ENCODE peak calls at places on chromosomes 1 and 21, in nine cellular contexts. F, P, W, Y, T, S, Z, A and G are unnamed samples.

GRCh38 chr1:157369808-157370521 is 182.3 kb downstream of the FCRL5 start:
- DNase-seq in F (peak; percentile 50), P (no peak), W (peak; percentile 47), Y (peak; percentile 72), T (peak; percentile 39), S (peak; percentile 86), Z (peak; percentile 12), A (no peak), G (no peak)

GRCh38 chr1:112817555-112818373 is 102.6 kb upstream of the PPM1J start:
- DNase-seq in F (no peak), P (no peak), W (no peak), Y (no peak), T (no peak), S (no peak), Z (no peak), A (no peak), G (no peak)

GRCh38 chr21:21624674-21625073 is 626.5 kb downstream of the NCAM2 start:
- DNase-seq in F (no peak), P (no peak), W (peak; percentile 72), Y (no peak), T (no peak), S (no peak), Z (no peak), A (no peak), G (no peak)

GRCh38 chr1:202122639-202123335 is at the start of gene GPR37L1:
- DNase-seq in F (no peak), P (peak; percentile 69), W (peak; percentile 55), Y (peak; percentile 57), T (peak; percentile 77), S (peak; percentile 71), Z (no peak), A (no peak), G (no peak)

GRCh38 chr1:97042551-97042950 is 321.0 kb downstream of the PTBP2 start:
- DNase-seq in F (no peak), P (no peak), W (no peak), Y (no peak), T (no peak), S (no peak), Z (no peak), A (no peak), G (no peak)

GRCh38 chr21:33023574-33024277 is 2.0 kb upstream of the OLIG2 start:
- DNase-seq in F (no peak), P (no peak), W (no peak), Y (no peak), T (no peak), S (no peak), Z (no peak), A (no peak), G (no peak)

GRCh38 chr1:158177705-158178450 is 2.8 kb upstream of the CD1D start:
- DNase-seq in F (peak; percentile 81), P (peak; percentile 96), W (peak; percentile 56), Y (peak; percentile 69), T (peak; percentile 86), S (no peak), Z (no peak), A (peak; percentile 64), G (peak; percentile 75)

GRCh38 chr1:75521658-75522057 is 89.3 kb downstream of the SLC44A5 start:
- DNase-seq in F (no peak), P (no peak), W (no peak), Y (no peak), T (no peak), S (no peak), Z (no peak), A (no peak), G (no peak)

DNA sequence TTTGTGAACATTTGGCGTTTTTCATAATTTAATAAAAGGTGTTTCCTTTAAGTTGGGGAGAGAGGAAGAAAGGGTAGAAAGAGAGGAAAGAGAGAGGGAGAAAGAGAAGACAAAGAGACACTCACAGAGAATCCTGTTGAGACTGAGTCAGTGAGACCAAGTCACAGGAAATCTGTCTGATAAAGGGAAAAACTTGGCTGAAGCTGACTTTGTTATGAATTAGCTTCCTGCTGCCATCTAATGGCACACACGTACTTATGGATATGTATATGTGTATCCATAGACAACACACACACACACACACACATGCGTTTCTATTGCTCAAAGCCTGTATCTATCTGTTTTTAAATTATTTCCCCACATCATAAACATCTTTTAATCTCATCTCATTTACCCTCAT is 42.5 kb upstream of the DISC1 start:
- DNase-seq in F (peak; percentile 71), P (no peak), W (peak; percentile 82), Y (no peak), T (no peak), S (no peak), Z (no peak), A (no peak), G (no peak)
- TF ChIP-seq CTCF in F (peak; percentile 42), P (no peak), W (peak; percentile 35), Y (no peak), T (no peak), S (peak; percentile 12), Z (peak; percentile 26), A (no peak), G (no peak)

DNA sequence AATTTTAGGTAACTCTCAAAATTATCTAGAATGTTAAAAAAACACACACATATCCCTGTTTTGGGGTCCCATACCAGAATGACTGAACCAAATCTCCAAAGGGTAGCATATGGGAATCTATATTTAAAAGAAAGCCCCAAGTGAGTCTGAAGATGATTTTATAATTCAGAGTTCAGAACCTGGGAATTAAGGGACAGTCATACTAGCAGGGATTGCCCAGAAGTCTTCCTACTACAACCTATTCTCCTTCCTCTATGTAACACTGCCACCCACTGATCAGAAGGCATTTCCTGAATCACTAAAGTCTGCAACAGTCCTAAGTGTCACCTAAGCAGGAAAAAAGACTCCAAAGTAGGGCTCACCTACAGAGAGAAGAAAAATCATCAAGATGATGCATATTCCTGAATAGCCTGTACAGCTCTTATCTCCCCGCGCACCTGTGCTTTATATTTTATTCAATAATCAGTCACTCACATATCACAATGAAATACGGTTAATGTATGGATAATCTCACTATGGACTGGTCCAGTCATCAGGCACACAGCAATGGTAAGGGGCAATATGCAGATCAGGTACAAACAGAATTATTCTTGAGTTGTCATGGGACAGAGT is 4.9 kb downstream of the RGS1 start:
- DNase-seq in F (peak; percentile 50), P (no peak), W (peak; percentile 85), Y (no peak), T (no peak), S (no peak), Z (peak; percentile 56), A (no peak), G (no peak)
- TF ChIP-seq CTCF in F (peak; percentile 60), P (peak; percentile 50), W (peak; percentile 66), Y (peak; percentile 40), T (peak; percentile 31), S (peak; percentile 25), Z (peak; percentile 56), A (peak; percentile 47), G (peak; percentile 24)

DNA sequence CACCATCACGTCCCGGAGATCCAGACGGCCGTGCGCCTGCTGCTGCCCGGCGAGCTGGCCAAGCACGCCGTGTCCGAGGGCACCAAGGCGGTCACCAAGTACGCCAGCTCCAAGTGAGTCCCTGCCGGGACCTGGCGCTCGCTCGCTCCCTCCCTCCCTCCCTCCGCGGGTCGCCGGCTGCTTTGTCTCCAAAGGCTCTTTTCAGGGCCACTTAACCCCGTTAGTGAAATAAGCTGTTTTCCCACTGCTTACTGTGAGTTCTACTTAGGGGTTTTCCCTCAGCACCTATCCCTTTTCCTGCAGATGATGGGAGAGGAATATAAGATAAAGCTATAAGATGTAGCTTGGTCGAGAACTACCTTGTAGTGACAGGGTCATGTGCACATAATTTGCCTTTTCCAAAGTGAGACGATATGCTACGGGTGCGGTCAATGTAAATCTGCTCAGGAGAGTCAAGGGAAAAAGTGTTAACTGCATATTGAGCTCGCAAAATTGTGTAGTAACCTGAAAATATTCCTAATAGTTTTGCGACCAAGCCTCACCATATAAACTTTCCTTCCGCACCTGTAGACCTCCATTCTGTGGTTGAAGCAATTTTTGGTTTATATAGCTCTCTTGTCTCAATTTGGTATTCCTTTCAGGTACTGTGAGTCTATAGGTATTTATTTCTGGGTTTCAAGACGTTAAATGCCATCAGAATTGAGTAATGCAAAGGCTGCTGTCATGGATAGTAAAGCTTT is 55.9 kb upstream of the BOLA1 start:
- DNase-seq in F (no peak), P (no peak), W (peak; percentile 6), Y (no peak), T (no peak), S (no peak), Z (no peak), A (no peak), G (no peak)
- TF ChIP-seq CTCF in F (no peak), P (no peak), W (no peak), Y (no peak), T (no peak), S (no peak), Z (no peak), A (no peak), G (no peak)

GRCh38 chr1:9233241-9233941 is 1.2 kb upstream of the H6PD start:
- DNase-seq in F (no peak), P (peak; percentile 92), W (peak; percentile 95), Y (no peak), T (peak; percentile 70), S (no peak), Z (no peak), A (peak; percentile 81), G (peak; percentile 87)
- TF ChIP-seq CTCF in F (no peak), P (peak; percentile 11), W (no peak), Y (no peak), T (no peak), S (no peak), Z (no peak), A (no peak), G (no peak)

GRCh38 chr1:240888039-240888786 is 276.3 kb upstream of the GREM2 start:
- DNase-seq in F (peak; percentile 4), P (no peak), W (peak; percentile 3), Y (peak; percentile 23), T (peak; percentile 57), S (peak; percentile 59), Z (no peak), A (no peak), G (no peak)
- TF ChIP-seq CTCF in F (peak; percentile 64), P (peak; percentile 13), W (peak; percentile 57), Y (peak; percentile 97), T (peak; percentile 72), S (peak; percentile 88), Z (peak; percentile 82), A (no peak), G (no peak)

GRCh38 chr1:204623894-204624361 is 61.6 kb downstream of the LRRN2 start:
- DNase-seq in F (no peak), P (no peak), W (no peak), Y (no peak), T (no peak), S (peak; percentile 65), Z (no peak), A (no peak), G (no peak)
- TF ChIP-seq CTCF in F (peak; percentile 11), P (no peak), W (peak; percentile 17), Y (peak; percentile 49), T (no peak), S (peak; percentile 48), Z (peak; percentile 39), A (no peak), G (no peak)